ENCODE peak calls at places on chromosomes 13 and 19, in four cellular contexts. W is NCI-H187; J is OCI-M1; K is stimulated activated CD8-positive, alpha-beta memory T cell treated with anti-CD3 and anti-CD28 coated beads, Interleukin-7, amount 100 ng/mL, for 1 hour. B is an unnamed sample.
A peak's percentile ranks its signal among the peaks of the same experiment; 100 is the strongest.

GRCh38 chr19:45782820-45783785 is 813 bp upstream of the DMPK start:
- DNase-seq in J (no peak), W (no peak), K (no peak), B (peak; percentile 94)

GRCh38 chr13:36357692-36358091 is 11.5 kb upstream of the SPART start:
- DNase-seq in K (no peak), W (no peak), J (no peak), B (peak; percentile 45)

GRCh38 chr13:81990652-81991051 is 1649.7 kb upstream of the SPRY2 start:
- DNase-seq in J (no peak), K (no peak), W (no peak), B (no peak)

GRCh38 chr13:65889368-65889767 is 1340.8 kb downstream of the PCDH9 start:
- DNase-seq in K (no peak), W (no peak), J (no peak), B (peak; percentile 41)

GRCh38 chr19:14381689-14382474 is 638 bp downstream of the ADGRE5 start:
- DNase-seq in J (peak; percentile 96), W (no peak), K (no peak), B (peak; percentile 54)

GRCh38 chr13:44758595-44759221 is 182.6 kb upstream of the TSC22D1 start:
- DNase-seq in W (no peak), K (no peak), J (no peak), B (peak; percentile 93)

GRCh38 chr19:14563989-14564650 is 7.7 kb downstream of the NDUFB7 start:
- DNase-seq in J (peak; percentile 73), K (no peak), W (no peak), B (peak; percentile 32)

GRCh38 chr19:46349311-46349993 is 2.6 kb downstream of the PPP5C start:
- DNase-seq in K (no peak), J (no peak), W (no peak), B (no peak)

GRCh38 chr13:27020415-27020814 is 151.2 kb downstream of the USP12 start:
- DNase-seq in J (no peak), K (no peak), W (no peak), B (no peak)

GRCh38 chr13:21902709-21903098 is 231.8 kb downstream of the FGF9 start:
- DNase-seq in J (no peak), W (no peak), K (no peak), B (no peak)

GRCh38 chr13:79445968-79446645 is 34.8 kb upstream of the NDFIP2 start:
- DNase-seq in K (no peak), J (no peak), W (no peak), B (no peak)

GRCh38 chr19:6588508-6589345 is 2.2 kb downstream of the CD70 start:
- DNase-seq in W (no peak), K (no peak), J (peak; percentile 14), B (no peak)

GRCh38 chr19:37813340-37813739 is 34.0 kb upstream of the ZNF573 start:
- DNase-seq in K (no peak), W (no peak), J (no peak), B (no peak)

GRCh38 chr19:35704218-35704617 is at the start of gene ZBTB32:
- DNase-seq in K (no peak), J (peak; percentile 87), W (no peak), B (peak; percentile 72)

GRCh38 chr13:62879071-62879470 is 1463.4 kb upstream of the PCDH20 start:
- DNase-seq in K (no peak), W (no peak), J (no peak), B (peak; percentile 3)

GRCh38 chr19:58261600-58261967 is 17.2 kb upstream of the ZNF8 start:
- DNase-seq in K (no peak), J (no peak), W (no peak), B (peak; percentile 4)

GRCh38 chr19:3055741-3056453 is 6.4 kb downstream of the TLE5 start:
- DNase-seq in W (peak; percentile 95), J (no peak), K (no peak), B (no peak)

GRCh38 chr19:46466536-46467199 is 4.7 kb downstream of the PNMA8A start:
- DNase-seq in K (no peak), W (no peak), J (no peak), B (peak; percentile 90)

GRCh38 chr13:27170521-27171243 is 929 bp downstream of the USP12 start:
- DNase-seq in W (no peak), K (peak; percentile 4), J (peak; percentile 62), B (no peak)